ENCODE peak calls at places on chromosome 4, in eight cellular contexts. One of them, this sample, is unnamed. For H3K4me1, the result is how much of the 10 kb centered on the place peaks cover.

GRCh38 chr4:53914313-53915016 is 149.9 kb downstream of the CHIC2 start:
- DNase-seq in neuronal stem cell: no peak
- DNase-seq in endodermal cell: no peak
- DNase-seq in NT2/D1: no peak
- DNase-seq in H9: no peak
- DNase-seq in mammary epithelial cell: peak
- DNase-seq in fibroblast of lung: peak
- DNase-seq in HCT116: no peak
- DNase-seq in this sample: peak

GRCh38 chr4:86896596-86896995 is 4.4 kb upstream of the C4orf36 start:
- DNase-seq in neuronal stem cell: no peak
- DNase-seq in endodermal cell: no peak
- DNase-seq in NT2/D1: no peak
- DNase-seq in H9: no peak
- DNase-seq in mammary epithelial cell: no peak
- DNase-seq in fibroblast of lung: peak
- DNase-seq in HCT116: no peak
- DNase-seq in this sample: no peak

GRCh38 chr4:88062843-88063242 is 55.4 kb downstream of the PKD2 start:
- DNase-seq in neuronal stem cell: no peak
- DNase-seq in endodermal cell: no peak
- DNase-seq in NT2/D1: no peak
- DNase-seq in H9: no peak
- DNase-seq in mammary epithelial cell: no peak
- DNase-seq in fibroblast of lung: no peak
- DNase-seq in HCT116: no peak
- DNase-seq in this sample: no peak

GRCh38 chr4:76526585-76526990 is 91.6 kb downstream of the SHROOM3 start:
- DNase-seq in neuronal stem cell: no peak
- DNase-seq in endodermal cell: no peak
- DNase-seq in NT2/D1: no peak
- DNase-seq in H9: no peak
- DNase-seq in mammary epithelial cell: peak
- DNase-seq in fibroblast of lung: no peak
- DNase-seq in HCT116: no peak
- DNase-seq in this sample: no peak

GRCh38 chr4:162535121-162535520 is 371.3 kb upstream of the FSTL5 start:
- DNase-seq in neuronal stem cell: no peak
- DNase-seq in endodermal cell: no peak
- DNase-seq in NT2/D1: no peak
- DNase-seq in H9: no peak
- DNase-seq in mammary epithelial cell: no peak
- DNase-seq in fibroblast of lung: no peak
- DNase-seq in HCT116: no peak
- DNase-seq in this sample: no peak

GRCh38 chr4:2798399-2799301 is 5.8 kb downstream of the SH3BP2 start:
- DNase-seq in neuronal stem cell: no peak
- DNase-seq in endodermal cell: no peak
- DNase-seq in NT2/D1: no peak
- DNase-seq in H9: no peak
- DNase-seq in mammary epithelial cell: no peak
- DNase-seq in fibroblast of lung: peak
- DNase-seq in HCT116: no peak
- DNase-seq in this sample: no peak

GRCh38 chr4:171203425-171203824 is 609.8 kb upstream of the GALNTL6 start:
- DNase-seq in neuronal stem cell: no peak
- DNase-seq in endodermal cell: no peak
- DNase-seq in NT2/D1: no peak
- DNase-seq in H9: no peak
- DNase-seq in mammary epithelial cell: peak
- DNase-seq in fibroblast of lung: no peak
- DNase-seq in HCT116: no peak
- DNase-seq in this sample: peak

GRCh38 chr4:2267320-2267811 is 5.5 kb upstream of the MXD4 start:
- DNase-seq in neuronal stem cell: no peak
- DNase-seq in endodermal cell: no peak
- DNase-seq in NT2/D1: no peak
- DNase-seq in H9: no peak
- DNase-seq in mammary epithelial cell: no peak
- DNase-seq in fibroblast of lung: no peak
- DNase-seq in HCT116: no peak
- DNase-seq in this sample: no peak

GRCh38 chr4:87912164-87913004 is 63.1 kb upstream of the SPP1 start:
- DNase-seq in neuronal stem cell: no peak
- DNase-seq in endodermal cell: no peak
- DNase-seq in NT2/D1: no peak
- DNase-seq in H9: no peak
- DNase-seq in mammary epithelial cell: no peak
- DNase-seq in fibroblast of lung: no peak
- DNase-seq in HCT116: no peak
- DNase-seq in this sample: no peak

GRCh38 chr4:152606800-152607577 is 71.1 kb upstream of the FBXW7 start:
- DNase-seq in neuronal stem cell: no peak
- DNase-seq in endodermal cell: peak
- DNase-seq in NT2/D1: no peak
- DNase-seq in H9: peak
- DNase-seq in mammary epithelial cell: no peak
- DNase-seq in fibroblast of lung: no peak
- DNase-seq in HCT116: no peak
- DNase-seq in this sample: no peak

GRCh38 chr4:102554482-102554881 is 53.3 kb downstream of the NFKB1 start:
- DNase-seq in neuronal stem cell: no peak
- DNase-seq in endodermal cell: peak
- DNase-seq in NT2/D1: no peak
- DNase-seq in H9: peak
- DNase-seq in mammary epithelial cell: no peak
- DNase-seq in fibroblast of lung: peak
- DNase-seq in HCT116: no peak
- DNase-seq in this sample: no peak

GRCh38 chr4:41839945-41840854 is 91.7 kb upstream of the PHOX2B start:
- DNase-seq in neuronal stem cell: no peak
- DNase-seq in endodermal cell: no peak
- DNase-seq in NT2/D1: no peak
- DNase-seq in H9: no peak
- DNase-seq in mammary epithelial cell: peak
- DNase-seq in fibroblast of lung: no peak
- DNase-seq in HCT116: no peak
- DNase-seq in this sample: no peak

GRCh38 chr4:6918345-6918744 is 8.7 kb downstream of the TBC1D14 start:
- DNase-seq in neuronal stem cell: no peak
- DNase-seq in endodermal cell: peak
- DNase-seq in NT2/D1: no peak
- DNase-seq in H9: no peak
- DNase-seq in mammary epithelial cell: no peak
- DNase-seq in fibroblast of lung: no peak
- DNase-seq in HCT116: no peak
- DNase-seq in this sample: no peak

GRCh38 chr4:154189346-154189745 is 302.3 kb downstream of the DCHS2 start:
- DNase-seq in neuronal stem cell: no peak
- DNase-seq in endodermal cell: no peak
- DNase-seq in NT2/D1: no peak
- DNase-seq in H9: no peak
- DNase-seq in mammary epithelial cell: peak
- DNase-seq in fibroblast of lung: no peak
- DNase-seq in HCT116: no peak
- DNase-seq in this sample: peak

GRCh38 chr4:128854433-128854832 is 44.9 kb downstream of the JADE1 start:
- DNase-seq in neuronal stem cell: no peak
- DNase-seq in endodermal cell: no peak
- DNase-seq in NT2/D1: no peak
- DNase-seq in H9: no peak
- DNase-seq in mammary epithelial cell: no peak
- DNase-seq in fibroblast of lung: no peak
- DNase-seq in HCT116: no peak
- DNase-seq in this sample: peak

GRCh38 chr4:82644731-82645126 is 82.9 kb upstream of the TMEM150C start:
- DNase-seq in neuronal stem cell: no peak
- DNase-seq in endodermal cell: no peak
- DNase-seq in NT2/D1: no peak
- DNase-seq in H9: no peak
- DNase-seq in mammary epithelial cell: no peak
- DNase-seq in fibroblast of lung: no peak
- DNase-seq in HCT116: no peak
- DNase-seq in this sample: no peak

GRCh38 chr4:124946696-124947095 is 234.2 kb upstream of the ANKRD50 start:
- DNase-seq in neuronal stem cell: no peak
- DNase-seq in endodermal cell: no peak
- DNase-seq in NT2/D1: no peak
- DNase-seq in H9: no peak
- DNase-seq in mammary epithelial cell: peak
- DNase-seq in fibroblast of lung: no peak
- DNase-seq in HCT116: no peak
- DNase-seq in this sample: no peak

GRCh38 chr4:150258569-150258968 is 180.3 kb downstream of the DCLK2 start:
- DNase-seq in neuronal stem cell: no peak
- DNase-seq in endodermal cell: no peak
- DNase-seq in NT2/D1: no peak
- DNase-seq in H9: no peak
- DNase-seq in mammary epithelial cell: peak
- DNase-seq in fibroblast of lung: no peak
- DNase-seq in HCT116: no peak
- DNase-seq in this sample: no peak

DNA sequence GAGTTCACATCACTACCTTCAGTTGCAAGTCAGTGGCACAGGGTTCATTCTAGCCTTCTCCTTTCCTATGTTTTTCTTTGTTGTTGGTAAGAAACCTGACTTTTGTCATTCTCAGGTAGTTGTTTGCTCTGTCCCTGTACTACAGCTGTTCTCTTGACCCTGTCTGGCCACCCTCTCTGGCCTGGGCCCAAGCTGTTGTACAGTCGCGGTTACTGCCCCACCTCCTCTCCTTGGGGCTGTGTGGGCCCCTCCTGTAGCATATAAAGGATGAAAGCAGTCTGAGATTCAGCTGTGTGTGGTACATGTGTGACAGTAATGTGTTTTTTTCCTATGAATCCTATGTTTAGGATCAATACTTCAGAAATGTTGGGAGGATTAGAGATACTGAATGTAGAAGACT is 12.5 kb downstream of the MOB1B start:
- DNase-seq in neuronal stem cell: no peak
- DNase-seq in endodermal cell: no peak
- DNase-seq in NT2/D1: no peak
- DNase-seq in H9: no peak
- DNase-seq in mammary epithelial cell: no peak
- DNase-seq in fibroblast of lung: no peak
- DNase-seq in HCT116: no peak
- DNase-seq in this sample: no peak
- H3K9ac ChIP-seq in neuronal stem cell: no peak
- H3K9ac ChIP-seq in endodermal cell: no peak
- H3K9ac ChIP-seq in NT2/D1: no peak
- H3K9ac ChIP-seq in H9: no peak
- H3K9ac ChIP-seq in mammary epithelial cell: no peak
- H3K9ac ChIP-seq in fibroblast of lung: no peak
- H3K9ac ChIP-seq in HCT116: no peak
- H3K9ac ChIP-seq in this sample: no peak

DNA sequence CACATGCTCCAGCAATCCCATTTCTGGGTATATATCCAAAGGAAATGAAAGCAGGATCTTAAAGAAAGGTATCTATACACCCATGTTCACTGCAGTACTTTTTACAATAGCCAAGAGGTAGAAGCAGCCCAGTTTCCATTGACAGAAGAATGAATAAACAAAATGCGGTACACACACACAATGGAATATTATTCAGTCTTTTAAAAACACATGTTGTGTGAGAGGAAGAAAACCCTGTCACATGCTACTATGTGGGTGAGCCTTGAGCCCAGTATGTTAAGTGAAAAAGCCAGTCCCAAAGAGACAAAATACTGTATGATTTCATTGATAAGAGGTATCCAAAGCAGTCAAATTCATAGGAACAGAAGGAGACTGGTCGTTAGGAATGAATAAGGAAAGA is 6.3 kb downstream of the ANXA3 start:
- DNase-seq in neuronal stem cell: no peak
- DNase-seq in endodermal cell: no peak
- DNase-seq in NT2/D1: no peak
- DNase-seq in H9: no peak
- DNase-seq in mammary epithelial cell: no peak
- DNase-seq in fibroblast of lung: no peak
- DNase-seq in HCT116: no peak
- DNase-seq in this sample: no peak
- H3K4me1 ChIP-seq in neuronal stem cell: under half
- H3K4me1 ChIP-seq in endodermal cell: under half
- H3K4me1 ChIP-seq in NT2/D1: under half
- H3K4me1 ChIP-seq in H9: under half
- H3K4me1 ChIP-seq in mammary epithelial cell: half or more
- H3K4me1 ChIP-seq in fibroblast of lung: under half
- H3K4me1 ChIP-seq in HCT116: half or more
- H3K4me1 ChIP-seq in this sample: under half

GRCh38 chr4:84597450-84597849 is 14.5 kb downstream of the CDS1 start:
- DNase-seq in neuronal stem cell: no peak
- DNase-seq in endodermal cell: no peak
- DNase-seq in NT2/D1: no peak
- DNase-seq in H9: no peak
- DNase-seq in mammary epithelial cell: peak
- DNase-seq in fibroblast of lung: no peak
- DNase-seq in HCT116: peak
- DNase-seq in this sample: no peak

GRCh38 chr4:84594724-84595123 is 11.8 kb downstream of the CDS1 start:
- DNase-seq in neuronal stem cell: no peak
- DNase-seq in endodermal cell: no peak
- DNase-seq in NT2/D1: no peak
- DNase-seq in H9: no peak
- DNase-seq in mammary epithelial cell: no peak
- DNase-seq in fibroblast of lung: no peak
- DNase-seq in HCT116: no peak
- DNase-seq in this sample: no peak

DNA sequence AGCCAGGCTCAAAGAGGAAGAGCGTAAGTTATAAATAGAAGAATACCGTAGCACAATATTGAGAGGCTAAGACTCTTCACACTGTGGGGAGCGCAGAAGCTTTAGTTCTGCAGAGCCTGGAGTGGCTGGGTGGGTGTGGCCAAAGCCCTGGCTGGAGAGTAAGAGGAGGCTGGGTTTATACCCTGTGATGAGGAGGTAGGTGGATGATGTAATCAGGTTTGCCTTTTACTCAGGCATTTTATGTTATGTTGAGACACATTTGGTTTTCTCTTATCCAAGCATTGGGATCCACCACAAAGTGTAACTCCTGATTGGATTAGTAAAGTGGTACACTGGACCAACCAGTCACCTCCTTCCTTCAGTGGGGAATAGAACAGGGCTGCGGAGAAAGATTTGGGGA is 13.9 kb downstream of the CDS1 start:
- DNase-seq in neuronal stem cell: no peak
- DNase-seq in endodermal cell: no peak
- DNase-seq in NT2/D1: no peak
- DNase-seq in H9: peak
- DNase-seq in mammary epithelial cell: peak
- DNase-seq in fibroblast of lung: no peak
- DNase-seq in HCT116: no peak
- DNase-seq in this sample: no peak
- H3K9ac ChIP-seq in neuronal stem cell: no peak
- H3K9ac ChIP-seq in endodermal cell: no peak
- H3K9ac ChIP-seq in NT2/D1: no peak
- H3K9ac ChIP-seq in H9: no peak
- H3K9ac ChIP-seq in mammary epithelial cell: no peak
- H3K9ac ChIP-seq in fibroblast of lung: no peak
- H3K9ac ChIP-seq in HCT116: peak
- H3K9ac ChIP-seq in this sample: no peak

DNA sequence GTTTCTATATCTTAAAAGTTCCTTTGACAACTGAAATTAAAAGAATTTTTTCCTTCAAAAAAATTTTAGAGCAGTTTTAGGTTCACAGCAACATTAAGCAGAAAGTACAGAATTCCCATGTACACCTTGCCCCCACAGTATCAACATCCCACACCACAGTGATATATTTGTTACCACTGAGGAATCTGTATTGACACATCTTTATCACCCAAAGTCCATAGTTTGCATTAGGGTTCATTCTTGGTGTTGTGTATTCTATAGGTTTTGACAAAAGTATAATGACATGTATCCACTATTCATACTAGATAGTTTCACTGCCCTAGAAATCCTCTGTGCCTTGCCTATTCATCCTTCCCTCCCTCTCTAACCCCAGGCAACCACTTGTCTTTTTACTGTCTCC is 43.7 kb downstream of the FNIP2 start:
- DNase-seq in neuronal stem cell: no peak
- DNase-seq in endodermal cell: no peak
- DNase-seq in NT2/D1: no peak
- DNase-seq in H9: no peak
- DNase-seq in mammary epithelial cell: no peak
- DNase-seq in fibroblast of lung: no peak
- DNase-seq in HCT116: no peak
- DNase-seq in this sample: no peak
- H3K4me1 ChIP-seq in neuronal stem cell: under half
- H3K4me1 ChIP-seq in endodermal cell: under half
- H3K4me1 ChIP-seq in NT2/D1: under half
- H3K4me1 ChIP-seq in H9: under half
- H3K4me1 ChIP-seq in mammary epithelial cell: under half
- H3K4me1 ChIP-seq in fibroblast of lung: under half
- H3K4me1 ChIP-seq in HCT116: under half
- H3K4me1 ChIP-seq in this sample: under half